ENCODE peak calls at places on chromosomes 11 and 22, in four cellular contexts. D is lower lobe of right lung, B is AG04450, N is AG09309. A is an unnamed sample.

GRCh38 chr11:115887727-115888126 is 383.5 kb upstream of the CADM1 start:
- DNase-seq in D (no peak), N (no peak), B (no peak), A (no peak)

GRCh38 chr11:79461144-79461543 is 20.3 kb upstream of the TENM4 start:
- DNase-seq in B (no peak), D (no peak), N (no peak), A (peak; percentile 41)

GRCh38 chr11:67273260-67273990 is 7.2 kb downstream of the GRK2 start:
- DNase-seq in D (no peak), B (no peak), N (no peak), A (no peak)

GRCh38 chr11:93729129-93729616 is 12.1 kb downstream of the TAF1D start:
- DNase-seq in B (no peak), D (no peak), N (no peak), A (no peak)

GRCh38 chr22:32823024-32823730 is 21.7 kb downstream of the TIMP3 start:
- DNase-seq in B (no peak), N (no peak), D (no peak), A (no peak)

GRCh38 chr22:46878549-46878948 is 116.1 kb downstream of the TBC1D22A start:
- DNase-seq in B (no peak), N (no peak), D (no peak), A (no peak)

GRCh38 chr11:76236092-76237026 is 30.1 kb upstream of the WNT11 start:
- DNase-seq in D (peak; percentile 72), N (no peak), B (no peak), A (peak; percentile 58)

GRCh38 chr22:49290711-49291110 is 537.0 kb downstream of the BRD1 start:
- DNase-seq in N (no peak), D (no peak), B (no peak), A (no peak)

GRCh38 chr22:32850591-32851517 is 49.3 kb downstream of the TIMP3 start:
- DNase-seq in N (no peak), B (no peak), D (no peak), A (peak; percentile 76)

GRCh38 chr11:20873054-20873453 is 203.7 kb downstream of the NELL1 start:
- DNase-seq in N (no peak), D (no peak), B (no peak), A (no peak)

GRCh38 chr11:108559904-108560303 is 33.7 kb downstream of the EXPH5 start:
- DNase-seq in B (peak; percentile 26), N (peak; percentile 65), D (no peak), A (peak; percentile 95)

GRCh38 chr11:95242990-95243590 is 12.1 kb upstream of the SESN3 start:
- DNase-seq in B (no peak), D (no peak), N (no peak), A (no peak)

GRCh38 chr11:68803766-68804165 is 38.0 kb downstream of the CPT1A start:
- DNase-seq in D (no peak), B (no peak), N (no peak), A (no peak)
- H3K4me3 ChIP-seq in D (no peak overlapping the region), B (no peak overlapping the region), N (no peak overlapping the region), A (no peak overlapping the region)

DNA sequence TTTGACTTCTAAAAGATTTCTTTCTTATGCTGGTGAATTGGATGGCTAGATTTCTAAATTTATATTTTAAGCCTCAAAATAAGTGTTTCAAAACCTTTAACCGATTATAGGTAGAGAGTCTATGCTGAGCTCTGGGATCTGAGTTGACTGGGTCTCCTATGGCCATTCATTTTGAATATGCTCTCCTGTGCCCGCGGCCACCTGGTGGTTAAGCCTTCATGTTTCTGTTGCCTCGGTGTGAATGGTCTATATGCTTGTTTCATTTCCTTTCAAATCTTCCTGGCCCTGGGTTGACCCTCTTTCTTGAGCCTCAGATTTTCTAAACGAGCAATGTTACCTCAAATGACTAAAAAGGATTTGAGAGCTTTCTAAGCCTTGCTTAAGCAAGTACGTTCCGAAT is 789.3 kb upstream of the KIRREL3 start:
- DNase-seq in N (no peak), D (no peak), B (no peak), A (no peak)
- TF ChIP-seq CTCF in N (no peak), D (peak; percentile 14), B (peak; percentile 55), A (no peak)

DNA sequence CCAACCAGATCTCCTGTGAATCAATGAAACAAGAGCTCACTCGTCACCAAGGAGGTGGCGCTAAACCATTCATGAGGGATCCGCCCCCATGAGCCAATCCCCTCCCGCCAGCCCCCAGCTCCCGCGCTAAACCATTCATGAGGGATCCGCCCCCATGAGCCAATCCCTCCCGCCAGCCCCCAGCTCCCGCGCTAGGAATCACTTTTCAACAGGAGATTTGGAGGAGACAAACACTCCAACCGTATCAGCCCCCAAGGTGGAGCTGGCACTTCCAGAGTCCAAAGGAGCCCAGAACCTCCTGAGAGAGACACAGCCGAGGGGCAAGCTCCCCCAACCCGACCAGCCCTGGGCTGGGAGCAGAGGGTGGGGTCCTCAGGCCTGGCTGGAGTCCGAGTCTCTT is 40.9 kb upstream of the PRR5 start:
- DNase-seq in N (no peak), D (peak; percentile 28), B (no peak), A (no peak)
- H3K4me3 ChIP-seq in N (no peak overlapping the region), D (no peak overlapping the region), B (no peak overlapping the region), A (no peak overlapping the region)

GRCh38 chr11:64602466-64603070 is 11.5 kb downstream of the SLC22A12 start:
- DNase-seq in N (no peak), B (no peak), D (no peak), A (no peak)

GRCh38 chr11:64603411-64604110 is 12.5 kb downstream of the SLC22A12 start:
- DNase-seq in N (no peak), D (no peak), B (no peak), A (no peak)

GRCh38 chr11:64605248-64605560 is 14.2 kb downstream of the SLC22A12 start:
- DNase-seq in N (no peak), D (no peak), B (no peak), A (no peak)

GRCh38 chr11:64605656-64606585 is 14.9 kb downstream of the SLC22A12 start:
- DNase-seq in D (no peak), B (no peak), N (no peak), A (no peak)

GRCh38 chr11:64604458-64605247 is 13.6 kb downstream of the SLC22A12 start:
- DNase-seq in N (no peak), D (no peak), B (no peak), A (no peak)
- TF ChIP-seq CTCF in N (no peak), D (no peak), B (no peak), A (no peak)

A was measured in fibroblast of villous mesenchyme.